ENCODE peak calls at places on chromosomes 6 and 20, in four cellular contexts. M is mesenchymal stem cell, E is left ventricle myocardium inferior, S is left lung. K is an unnamed sample.

GRCh38 chr20:48889155-48889790 is 32.2 kb upstream of the ARFGEF2 start:
- DNase-seq in M (no peak), E (no peak), S (no peak), K (no peak)

GRCh38 chr6:38968702-38969149 is 79.9 kb upstream of the GLP1R start:
- DNase-seq in M (no peak), E (no peak), S (no peak), K (no peak)

GRCh38 chr6:73879466-73879865 is 183.5 kb downstream of the CD109 start:
- DNase-seq in S (no peak), M (no peak), E (no peak), K (peak; percentile 64)

GRCh38 chr6:3013486-3013885 is 13.8 kb downstream of the NQO2 start:
- DNase-seq in S (peak; percentile 89), M (peak; percentile 62), E (peak; percentile 36), K (peak; percentile 42)

GRCh38 chr6:70884074-70884983 is 72.5 kb downstream of the B3GAT2 start:
- DNase-seq in S (peak; percentile 81), E (peak; percentile 28), M (peak; percentile 54), K (peak; percentile 86)

GRCh38 chr20:5864873-5865582 is 85.3 kb downstream of the TRMT6 start:
- DNase-seq in S (no peak), M (peak; percentile 72), E (no peak), K (no peak)

GRCh38 chr6:158316022-158316421 is 3.8 kb downstream of the TULP4 start:
- DNase-seq in M (no peak), S (no peak), E (no peak), K (no peak)

GRCh38 chr6:80886475-80886874 is 780.0 kb downstream of the BCKDHB start:
- DNase-seq in S (no peak), M (no peak), E (no peak), K (no peak)

GRCh38 chr6:21740719-21741118 is 147.2 kb downstream of the SOX4 start:
- DNase-seq in M (peak; percentile 30), S (no peak), E (no peak), K (peak; percentile 67)

GRCh38 chr6:104814743-104815142 is 45.0 kb downstream of the HACE1 start:
- DNase-seq in E (no peak), M (no peak), S (no peak), K (no peak)

GRCh38 chr6:114997813-114998292 is 655.0 kb upstream of the HS3ST5 start:
- DNase-seq in S (no peak), E (no peak), M (peak; percentile 14), K (peak; percentile 15)

GRCh38 chr6:170289108-170289931 is 1.6 kb downstream of the DLL1 start:
- DNase-seq in M (no peak), S (no peak), E (no peak), K (no peak)

GRCh38 chr6:40492126-40492525 is 95.0 kb downstream of the LRFN2 start:
- DNase-seq in E (no peak), S (no peak), M (no peak), K (no peak)

GRCh38 chr6:3133515-3133914 is 15.0 kb downstream of the BPHL start:
- DNase-seq in M (no peak), E (no peak), S (no peak), K (no peak)

GRCh38 chr20:7859371-7859802 is 80.9 kb downstream of the HAO1 start:
- DNase-seq in E (no peak), M (peak; percentile 77), S (no peak), K (peak; percentile 82)

GRCh38 chr20:36851490-36851889 is 24.4 kb upstream of the TLDC2 start:
- DNase-seq in M (no peak), E (no peak), S (no peak), K (no peak)

GRCh38 chr6:24339932-24340331 is 17.9 kb downstream of the DCDC2 start:
- DNase-seq in S (no peak), M (no peak), E (no peak), K (no peak)

GRCh38 chr20:7523288-7523687 is 417.0 kb downstream of the HAO1 start:
- DNase-seq in S (no peak), M (peak; percentile 10), E (no peak), K (no peak)

GRCh38 chr6:137954253-137954652 is 87.2 kb downstream of the TNFAIP3 start:
- DNase-seq in E (no peak), M (no peak), S (no peak), K (no peak)

GRCh38 chr20:47328841-47329448 is 27.6 kb downstream of the ZMYND8 start:
- DNase-seq in M (no peak), E (no peak), S (no peak), K (no peak)

GRCh38 chr6:157905590-157906337 is 75.9 kb upstream of the SYNJ2 start:
- DNase-seq in E (no peak), S (no peak), M (no peak), K (no peak)

GRCh38 chr6:3744211-3744900 is 7.2 kb downstream of the PXDC1 start:
- DNase-seq in S (no peak), M (peak; percentile 73), E (no peak), K (no peak)

GRCh38 chr20:3162080-3162611 is 2.5 kb upstream of the FASTKD5 start:
- DNase-seq in E (no peak), M (no peak), S (no peak), K (no peak)

GRCh38 chr20:42007251-42007650 is 389.1 kb upstream of the CHD6 start:
- DNase-seq in M (no peak), E (no peak), S (no peak), K (no peak)

GRCh38 chr6:20569000-20569610 is 34.8 kb downstream of the CDKAL1 start:
- DNase-seq in M (no peak), S (no peak), E (no peak), K (no peak)

GRCh38 chr20:53706511-53707031 is 112.9 kb upstream of the ZNF217 start:
- DNase-seq in S (no peak), M (peak; percentile 82), E (no peak), K (peak; percentile 89)

GRCh38 chr20:23643665-23644064 is 5.9 kb upstream of the CST3 start:
- DNase-seq in S (no peak), M (no peak), E (no peak), K (no peak)

GRCh38 chr20:50496773-50497375 is 13.3 kb upstream of the PTPN1 start:
- DNase-seq in S (no peak), M (no peak), E (no peak), K (no peak)

GRCh38 chr6:5996701-5997419 is 9.9 kb downstream of the NRN1 start:
- DNase-seq in M (no peak), S (peak; percentile 82), E (no peak), K (peak; percentile 45)

DNA sequence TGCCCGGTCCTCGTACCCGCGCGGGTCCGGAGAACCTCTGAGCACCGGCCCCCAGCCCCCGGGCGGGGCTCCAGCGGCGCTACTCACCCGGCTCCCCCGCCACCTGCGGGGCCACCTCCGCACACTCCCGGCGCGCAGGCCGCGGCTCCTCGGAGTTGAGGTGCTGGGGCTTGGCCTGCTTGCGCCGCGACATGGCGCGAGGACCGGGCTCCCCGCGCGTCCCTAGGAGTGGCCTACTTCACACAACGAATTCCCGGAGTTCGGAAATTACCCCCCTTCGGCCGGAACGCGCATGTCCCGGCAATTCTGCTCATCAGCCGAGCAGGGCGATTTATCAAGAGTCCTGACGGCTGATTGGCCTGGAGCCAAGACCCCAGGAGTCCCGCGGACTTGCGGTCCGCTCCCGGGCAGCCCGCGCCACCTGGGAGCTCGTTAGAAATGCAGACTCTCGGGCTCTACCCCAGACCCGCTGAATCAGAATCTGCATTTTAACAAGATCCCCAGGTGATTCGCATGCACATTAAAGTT is 86.5 kb downstream of the ZFP64 start:
- DNase-seq in E (no peak), S (peak; percentile 73), M (peak; percentile 54), K (peak; percentile 64)
- H3K4me3 ChIP-seq in E (peak overlapping the region; percentile 64), S (peak overlapping the region; percentile 24), M (peak overlapping the region; percentile 76), K (peak overlapping the region; percentile 70)

GRCh38 chr6:150878347-150879213 is 13.1 kb downstream of the MTHFD1L start:
- DNase-seq in M (no peak), S (no peak), E (no peak), K (no peak)
- H3K9me3 ChIP-seq in M (no peaks in the 10 kb centered on the region), S (no peaks in the 10 kb centered on the region), E (no peaks in the 10 kb centered on the region), K (no peaks in the 10 kb centered on the region)

GRCh38 chr6:145865595-145865994 is 51.0 kb upstream of the FBXO30 start:
- DNase-seq in S (no peak), E (no peak), M (no peak), K (no peak)
- H3K4me1 ChIP-seq in S (peaks cover 14% of the 10 kb centered on the region), E (peaks cover 19% of the 10 kb centered on the region), M (no peaks in the 10 kb centered on the region), K (no peaks in the 10 kb centered on the region)

DNA sequence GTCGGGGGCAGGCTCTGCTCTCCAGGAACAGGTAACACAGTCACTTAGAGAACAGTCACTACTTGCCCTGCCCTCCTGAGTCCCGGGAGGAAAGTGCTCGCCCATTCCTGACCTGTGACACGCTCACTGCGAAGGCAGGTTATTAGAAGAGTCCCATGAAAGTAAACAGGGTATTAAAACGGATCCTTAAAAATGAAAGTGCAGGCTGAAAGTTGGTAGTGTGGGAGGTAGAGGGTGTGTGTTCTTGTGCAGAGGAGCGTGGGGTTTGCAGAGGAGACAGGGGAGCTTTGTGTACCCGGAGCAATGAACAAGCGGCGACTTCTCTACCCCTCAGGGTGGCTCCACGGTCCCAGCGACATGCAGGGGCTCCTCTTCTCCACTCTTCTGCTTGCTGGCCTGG is at the start of gene CCN6:
- DNase-seq in S (no peak), E (no peak), M (no peak), K (no peak)
- H3K4me3 ChIP-seq in S (no peak within 1 kb of the TSS), E (no peak within 1 kb of the TSS), M (no peak within 1 kb of the TSS), K (no peak within 1 kb of the TSS)

DNA sequence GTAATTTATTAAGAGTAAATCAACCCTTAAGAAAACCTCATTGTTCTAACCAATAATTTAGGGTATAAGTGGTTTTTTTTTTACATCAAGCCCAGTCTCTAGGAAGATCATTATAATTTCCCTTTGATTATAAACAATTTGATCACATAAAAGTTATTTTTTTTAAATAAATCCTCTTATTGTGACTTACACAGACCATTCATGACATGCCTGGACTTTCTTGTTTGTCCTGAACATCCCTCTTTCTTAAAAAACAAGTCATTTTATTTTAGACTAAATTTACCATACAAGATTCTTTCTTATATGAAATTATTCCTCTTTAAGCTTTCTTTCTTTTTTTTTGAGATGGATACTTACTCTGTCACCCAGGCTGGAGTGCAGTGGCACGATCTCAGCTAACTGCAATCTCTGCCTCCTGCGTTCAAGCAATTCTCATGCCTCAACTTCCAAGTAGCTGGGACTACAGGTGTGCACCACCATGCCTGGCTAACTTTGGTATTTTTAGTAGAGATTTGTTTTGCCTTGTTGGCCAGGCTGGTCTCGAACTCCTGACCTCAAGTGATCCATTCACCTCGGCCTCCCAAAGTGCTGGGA is 53.6 kb upstream of the AGPAT4 start:
- DNase-seq in E (no peak), M (peak; percentile 1), S (no peak), K (no peak)
- H3K9me3 ChIP-seq in E (peaks cover 10% of the 10 kb centered on the region), M (peaks cover 16% of the 10 kb centered on the region), S (no peaks in the 10 kb centered on the region), K (peaks cover 11% of the 10 kb centered on the region)

GRCh38 chr6:15433517-15433874 is 187.6 kb downstream of the JARID2 start:
- DNase-seq in E (no peak), M (no peak), S (no peak), K (no peak)
- H3K4me1 ChIP-seq in E (peaks cover 74% of the 10 kb centered on the region), M (peaks cover 5% of the 10 kb centered on the region), S (peaks cover 87% of the 10 kb centered on the region), K (peaks cover 51% of the 10 kb centered on the region)

K was measured in adipocyte.